ENCODE peak calls at places on chromosomes 6 and 20, in five cellular contexts. N, O, T, J and S are unnamed samples.

GRCh38 chr6:109999740-110000139 is 21.6 kb downstream of the GPR6 start:
- DNase-seq in N (no peak), O (no peak), T (no peak), J (no peak), S (no peak)

GRCh38 chr6:167988945-167989841 is 8.3 kb upstream of the KIF25 start:
- DNase-seq in N (no peak), O (no peak), T (no peak), J (no peak), S (no peak)

GRCh38 chr20:14093652-14094051 is 98.3 kb downstream of the MACROD2 start:
- DNase-seq in N (no peak), O (no peak), T (no peak), J (no peak), S (no peak)

GRCh38 chr6:32941412-32941784 is 570 bp upstream of the HLA-DMB start:
- DNase-seq in N (no peak), O (no peak), T (no peak), J (no peak), S (no peak)

GRCh38 chr6:145539831-145540230 is 195.5 kb downstream of the EPM2A start:
- DNase-seq in N (no peak), O (no peak), T (no peak), J (no peak), S (no peak)

GRCh38 chr20:37567671-37568588 is 40.3 kb upstream of the BLCAP start:
- DNase-seq in N (no peak), O (no peak), T (no peak), J (no peak), S (no peak)

GRCh38 chr6:16669227-16669626 is 92.0 kb downstream of the ATXN1 start:
- DNase-seq in N (no peak), O (no peak), T (no peak), J (peak), S (no peak)

GRCh38 chr20:55579802-55580201 is 425.5 kb downstream of the CBLN4 start:
- DNase-seq in N (no peak), O (no peak), T (no peak), J (no peak), S (no peak)

GRCh38 chr20:59525500-59526241 is 78.7 kb upstream of the PHACTR3 start:
- DNase-seq in N (peak), O (peak), T (peak), J (peak), S (peak)

GRCh38 chr20:35171753-35172433 is at the start of gene PROCR:
- DNase-seq in N (peak), O (peak), T (no peak), J (peak), S (peak)

GRCh38 chr20:38203337-38204003 is 38.4 kb upstream of the TGM2 start:
- DNase-seq in N (no peak), O (no peak), T (no peak), J (no peak), S (no peak)

GRCh38 chr6:18390476-18390875 is 3.3 kb downstream of the RNF144B start:
- DNase-seq in N (no peak), O (no peak), T (no peak), J (no peak), S (no peak)

GRCh38 chr6:109484161-109484560 is 1.1 kb upstream of the ZBTB24 start:
- DNase-seq in N (no peak), O (no peak), T (no peak), J (no peak), S (no peak)

GRCh38 chr20:4585104-4585753 is 136.5 kb upstream of the PRND start:
- DNase-seq in N (no peak), O (no peak), T (no peak), J (peak), S (no peak)

GRCh38 chr20:57904706-57905105 is 194.9 kb upstream of the PMEPA1 start:
- DNase-seq in N (no peak), O (no peak), T (no peak), J (no peak), S (no peak)

GRCh38 chr6:167742719-167743303 is 83.9 kb upstream of the AFDN start:
- DNase-seq in N (no peak), O (no peak), T (no peak), J (peak), S (no peak)

GRCh38 chr20:25380945-25381614 is 9.6 kb downstream of the ABHD12 start:
- DNase-seq in N (no peak), O (no peak), T (no peak), J (no peak), S (no peak)

GRCh38 chr6:45631396-45631795 is 253.7 kb upstream of the SUPT3H start:
- DNase-seq in N (no peak), O (no peak), T (no peak), J (no peak), S (no peak)